ENCODE peak calls at places on chromosomes 12 and 14, in six cellular contexts. One of them, this sample, is unnamed.
A peak's percentile ranks its signal among the peaks of the same experiment; 100 is the strongest.

GRCh38 chr12:14403711-14404164 is 38.3 kb downstream of the ATF7IP start:
- DNase-seq in RWPE2: no peak
- DNase-seq in GM23248: peak; percentile 77
- DNase-seq in mesendoderm: no peak
- DNase-seq in NT2/D1: no peak
- DNase-seq in upper lobe of right lung: no peak
- DNase-seq in this sample: no peak

GRCh38 chr12:111429760-111430417 is 24.2 kb downstream of the SH2B3 start:
- DNase-seq in RWPE2: no peak
- DNase-seq in NT2/D1: no peak
- DNase-seq in upper lobe of right lung: no peak
- DNase-seq in mesendoderm: no peak
- DNase-seq in GM23248: no peak
- DNase-seq in this sample: peak; percentile 75

GRCh38 chr14:51581017-51581881 is 70.5 kb upstream of the FRMD6 start:
- DNase-seq in mesendoderm: no peak
- DNase-seq in NT2/D1: no peak
- DNase-seq in upper lobe of right lung: no peak
- DNase-seq in GM23248: peak; percentile 90
- DNase-seq in RWPE2: no peak
- DNase-seq in this sample: no peak

GRCh38 chr12:13882176-13882575 is 99.2 kb downstream of the GRIN2B start:
- DNase-seq in RWPE2: no peak
- DNase-seq in GM23248: no peak
- DNase-seq in NT2/D1: no peak
- DNase-seq in upper lobe of right lung: no peak
- DNase-seq in mesendoderm: no peak
- DNase-seq in this sample: no peak

GRCh38 chr14:58884442-58884841 is 246.7 kb downstream of the DACT1 start:
- DNase-seq in GM23248: no peak
- DNase-seq in RWPE2: no peak
- DNase-seq in mesendoderm: no peak
- DNase-seq in upper lobe of right lung: no peak
- DNase-seq in NT2/D1: no peak
- DNase-seq in this sample: no peak

GRCh38 chr14:84425968-84426367 is 1104.0 kb upstream of the FLRT2 start:
- DNase-seq in RWPE2: no peak
- DNase-seq in upper lobe of right lung: no peak
- DNase-seq in GM23248: no peak
- DNase-seq in NT2/D1: no peak
- DNase-seq in mesendoderm: no peak
- DNase-seq in this sample: no peak

GRCh38 chr14:99756796-99757195 is 36.4 kb upstream of the EML1 start:
- DNase-seq in NT2/D1: no peak
- DNase-seq in RWPE2: peak; percentile 63
- DNase-seq in GM23248: peak; percentile 26
- DNase-seq in mesendoderm: no peak
- DNase-seq in upper lobe of right lung: peak; percentile 49
- DNase-seq in this sample: no peak

GRCh38 chr12:89663577-89664357 is 44.9 kb downstream of the ATP2B1 start:
- DNase-seq in upper lobe of right lung: no peak
- DNase-seq in RWPE2: no peak
- DNase-seq in mesendoderm: no peak
- DNase-seq in NT2/D1: no peak
- DNase-seq in GM23248: peak; percentile 67
- DNase-seq in this sample: no peak

GRCh38 chr14:39265741-39266588 is 32.2 kb downstream of the MIA2 start:
- DNase-seq in mesendoderm: no peak
- DNase-seq in NT2/D1: no peak
- DNase-seq in GM23248: peak; percentile 67
- DNase-seq in upper lobe of right lung: no peak
- DNase-seq in RWPE2: no peak
- DNase-seq in this sample: peak; percentile 1

GRCh38 chr12:84497819-84498218 is 414.8 kb downstream of the SLC6A15 start:
- DNase-seq in GM23248: peak; percentile 9
- DNase-seq in mesendoderm: peak; percentile 33
- DNase-seq in NT2/D1: peak; percentile 13
- DNase-seq in upper lobe of right lung: no peak
- DNase-seq in RWPE2: no peak
- DNase-seq in this sample: no peak

DNA sequence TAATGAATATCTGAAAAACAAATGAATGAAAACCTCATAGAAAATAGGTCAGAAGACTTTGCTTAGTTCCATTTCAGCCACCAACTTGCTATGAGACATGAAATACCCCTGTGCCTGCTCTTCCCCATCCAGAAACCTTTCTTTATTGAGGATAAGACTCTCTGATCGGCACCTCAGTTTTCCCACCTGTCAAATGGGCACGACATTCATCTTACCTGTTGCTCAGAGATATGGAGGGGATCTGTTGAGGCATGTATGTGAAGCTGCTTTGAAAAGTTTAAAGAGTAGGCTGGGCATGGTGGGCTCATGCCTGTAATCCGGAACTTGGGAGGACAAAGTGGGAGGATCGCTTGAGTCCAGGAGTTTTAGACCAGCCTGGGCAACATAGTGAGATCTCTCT is 41.8 kb downstream of the MAP1LC3B2 start:
- DNase-seq in NT2/D1: no peak
- DNase-seq in GM23248: no peak
- DNase-seq in mesendoderm: no peak
- DNase-seq in upper lobe of right lung: no peak
- DNase-seq in RWPE2: no peak
- DNase-seq in this sample: no peak
- H3K4me1 ChIP-seq in NT2/D1: peaks cover 10% of the 10 kb centered on the region
- H3K4me1 ChIP-seq in GM23248: peaks cover 45% of the 10 kb centered on the region
- H3K4me1 ChIP-seq in mesendoderm: peaks cover 19% of the 10 kb centered on the region
- H3K4me1 ChIP-seq in upper lobe of right lung: peaks cover 5% of the 10 kb centered on the region
- H3K4me1 ChIP-seq in RWPE2: no peaks in the 10 kb centered on the region
- H3K4me1 ChIP-seq in this sample: no peaks in the 10 kb centered on the region

DNA sequence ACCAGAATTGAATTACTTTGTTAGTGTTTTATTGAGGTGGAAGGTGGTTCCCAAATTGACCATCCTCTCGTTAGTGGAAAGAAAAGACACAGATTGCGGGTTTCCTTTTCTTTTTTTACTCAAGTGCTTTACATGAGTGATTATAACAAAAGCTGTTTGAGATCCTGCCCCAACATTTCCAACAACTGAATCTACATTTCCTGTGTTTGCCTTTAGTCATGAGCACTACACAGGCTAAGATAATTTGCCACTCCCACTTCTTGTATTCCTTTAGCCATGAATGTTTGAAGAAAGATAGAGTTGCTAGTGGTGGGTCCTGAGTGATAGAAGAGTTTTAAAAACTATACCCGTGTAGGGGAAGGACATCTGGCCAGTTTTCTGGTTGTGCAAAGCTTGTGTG is 16.0 kb downstream of the RERGL start:
- DNase-seq in GM23248: no peak
- DNase-seq in NT2/D1: no peak
- DNase-seq in mesendoderm: no peak
- DNase-seq in RWPE2: no peak
- DNase-seq in upper lobe of right lung: no peak
- DNase-seq in this sample: no peak
- H3K4me1 ChIP-seq in GM23248: no peaks in the 10 kb centered on the region
- H3K4me1 ChIP-seq in NT2/D1: no peaks in the 10 kb centered on the region
- H3K4me1 ChIP-seq in mesendoderm: no peaks in the 10 kb centered on the region
- H3K4me1 ChIP-seq in RWPE2: no peaks in the 10 kb centered on the region
- H3K4me1 ChIP-seq in upper lobe of right lung: no peaks in the 10 kb centered on the region
- H3K4me1 ChIP-seq in this sample: no peaks in the 10 kb centered on the region

GRCh38 chr14:103401223-103402214 is 16.3 kb downstream of the MARK3 start:
- DNase-seq in mesendoderm: peak; percentile 64
- DNase-seq in RWPE2: no peak
- DNase-seq in upper lobe of right lung: no peak
- DNase-seq in GM23248: peak; percentile 91
- DNase-seq in NT2/D1: no peak
- DNase-seq in this sample: no peak

GRCh38 chr14:103402700-103403099 is 17.5 kb downstream of the MARK3 start:
- DNase-seq in NT2/D1: no peak
- DNase-seq in upper lobe of right lung: no peak
- DNase-seq in RWPE2: no peak
- DNase-seq in mesendoderm: peak; percentile 85
- DNase-seq in GM23248: peak; percentile 57
- DNase-seq in this sample: no peak

GRCh38 chr14:103404920-103405319 is 19.7 kb downstream of the MARK3 start:
- DNase-seq in RWPE2: no peak
- DNase-seq in NT2/D1: no peak
- DNase-seq in mesendoderm: no peak
- DNase-seq in upper lobe of right lung: no peak
- DNase-seq in GM23248: no peak
- DNase-seq in this sample: no peak

GRCh38 chr14:103400537-103400936 is 15.3 kb downstream of the MARK3 start:
- DNase-seq in upper lobe of right lung: no peak
- DNase-seq in NT2/D1: no peak
- DNase-seq in mesendoderm: no peak
- DNase-seq in GM23248: no peak
- DNase-seq in RWPE2: no peak
- DNase-seq in this sample: no peak

DNA sequence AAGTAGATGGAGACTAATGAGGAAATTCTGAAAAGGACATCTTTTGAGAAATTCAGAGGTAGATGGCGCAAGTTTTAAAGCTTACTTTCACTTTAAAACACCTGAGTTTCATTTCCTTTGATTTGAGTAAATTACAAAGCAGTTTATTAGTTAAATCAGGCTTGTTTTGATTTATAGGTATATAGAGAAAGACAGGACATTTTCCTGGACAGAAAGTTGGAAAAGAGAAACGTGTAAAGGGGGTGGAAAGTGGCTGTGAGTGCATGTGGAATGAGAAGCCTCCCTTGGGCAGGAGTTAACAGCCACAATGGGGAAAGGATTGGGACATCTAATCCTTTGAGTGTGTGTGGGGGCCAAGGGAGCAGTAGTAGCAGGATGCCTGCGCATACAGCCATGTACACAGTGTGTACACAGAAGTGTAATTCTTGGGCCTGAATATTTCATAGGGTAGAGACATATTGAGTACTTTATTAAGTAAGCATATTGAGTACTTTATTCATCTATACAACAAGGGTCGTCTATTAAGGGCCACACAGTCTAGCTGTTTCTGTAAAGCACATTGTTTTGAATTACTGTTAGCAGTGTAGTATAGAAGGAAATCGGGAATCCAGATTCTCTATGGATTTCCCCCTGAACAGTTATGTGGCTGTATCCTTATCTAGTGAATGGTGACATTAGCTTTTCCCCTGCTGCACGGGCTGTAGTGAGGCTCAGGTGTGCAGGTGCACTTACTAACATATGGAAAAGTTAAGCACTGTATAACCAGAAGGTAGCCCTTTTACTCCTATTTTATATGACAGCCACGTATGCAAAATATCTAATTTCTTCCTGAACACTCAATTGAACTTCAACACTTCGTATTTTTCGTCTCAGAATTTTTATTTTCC is 19.1 kb downstream of the MARK3 start:
- DNase-seq in RWPE2: no peak
- DNase-seq in NT2/D1: no peak
- DNase-seq in GM23248: peak; percentile 65
- DNase-seq in upper lobe of right lung: no peak
- DNase-seq in mesendoderm: no peak
- DNase-seq in this sample: no peak
- H3K4me1 ChIP-seq in RWPE2: peaks cover 34% of the 10 kb centered on the region
- H3K4me1 ChIP-seq in NT2/D1: no peaks in the 10 kb centered on the region
- H3K4me1 ChIP-seq in GM23248: peaks cover 48% of the 10 kb centered on the region
- H3K4me1 ChIP-seq in upper lobe of right lung: peaks cover 86% of the 10 kb centered on the region
- H3K4me1 ChIP-seq in mesendoderm: peaks cover 7% of the 10 kb centered on the region
- H3K4me1 ChIP-seq in this sample: peaks cover 13% of the 10 kb centered on the region

GRCh38 chr12:3216097-3216496 is 138.9 kb downstream of the TSPAN9 start:
- DNase-seq in mesendoderm: no peak
- DNase-seq in RWPE2: no peak
- DNase-seq in upper lobe of right lung: no peak
- DNase-seq in NT2/D1: no peak
- DNase-seq in GM23248: no peak
- DNase-seq in this sample: no peak
- H3K4me1 ChIP-seq in mesendoderm: peaks cover 4% of the 10 kb centered on the region
- H3K4me1 ChIP-seq in RWPE2: peaks cover 28% of the 10 kb centered on the region
- H3K4me1 ChIP-seq in upper lobe of right lung: peaks cover 25% of the 10 kb centered on the region
- H3K4me1 ChIP-seq in NT2/D1: peaks cover 39% of the 10 kb centered on the region
- H3K4me1 ChIP-seq in GM23248: peaks cover 23% of the 10 kb centered on the region
- H3K4me1 ChIP-seq in this sample: no peaks in the 10 kb centered on the region

GRCh38 chr14:68519788-68520187 is 273.1 kb downstream of the ZFP36L1 start:
- DNase-seq in upper lobe of right lung: no peak
- DNase-seq in GM23248: no peak
- DNase-seq in mesendoderm: no peak
- DNase-seq in RWPE2: no peak
- DNase-seq in NT2/D1: no peak
- DNase-seq in this sample: no peak

GRCh38 chr14:68521557-68521901 is 271.3 kb downstream of the ZFP36L1 start:
- DNase-seq in GM23248: no peak
- DNase-seq in NT2/D1: no peak
- DNase-seq in upper lobe of right lung: no peak
- DNase-seq in mesendoderm: no peak
- DNase-seq in RWPE2: no peak
- DNase-seq in this sample: no peak

GRCh38 chr14:68521952-68522509 is 270.8 kb downstream of the ZFP36L1 start:
- DNase-seq in mesendoderm: no peak
- DNase-seq in upper lobe of right lung: no peak
- DNase-seq in RWPE2: no peak
- DNase-seq in GM23248: no peak
- DNase-seq in NT2/D1: no peak
- DNase-seq in this sample: no peak

GRCh38 chr14:68518910-68519686 is 273.8 kb downstream of the ZFP36L1 start:
- DNase-seq in RWPE2: no peak
- DNase-seq in NT2/D1: no peak
- DNase-seq in mesendoderm: no peak
- DNase-seq in upper lobe of right lung: no peak
- DNase-seq in GM23248: peak; percentile 37
- DNase-seq in this sample: no peak

DNA sequence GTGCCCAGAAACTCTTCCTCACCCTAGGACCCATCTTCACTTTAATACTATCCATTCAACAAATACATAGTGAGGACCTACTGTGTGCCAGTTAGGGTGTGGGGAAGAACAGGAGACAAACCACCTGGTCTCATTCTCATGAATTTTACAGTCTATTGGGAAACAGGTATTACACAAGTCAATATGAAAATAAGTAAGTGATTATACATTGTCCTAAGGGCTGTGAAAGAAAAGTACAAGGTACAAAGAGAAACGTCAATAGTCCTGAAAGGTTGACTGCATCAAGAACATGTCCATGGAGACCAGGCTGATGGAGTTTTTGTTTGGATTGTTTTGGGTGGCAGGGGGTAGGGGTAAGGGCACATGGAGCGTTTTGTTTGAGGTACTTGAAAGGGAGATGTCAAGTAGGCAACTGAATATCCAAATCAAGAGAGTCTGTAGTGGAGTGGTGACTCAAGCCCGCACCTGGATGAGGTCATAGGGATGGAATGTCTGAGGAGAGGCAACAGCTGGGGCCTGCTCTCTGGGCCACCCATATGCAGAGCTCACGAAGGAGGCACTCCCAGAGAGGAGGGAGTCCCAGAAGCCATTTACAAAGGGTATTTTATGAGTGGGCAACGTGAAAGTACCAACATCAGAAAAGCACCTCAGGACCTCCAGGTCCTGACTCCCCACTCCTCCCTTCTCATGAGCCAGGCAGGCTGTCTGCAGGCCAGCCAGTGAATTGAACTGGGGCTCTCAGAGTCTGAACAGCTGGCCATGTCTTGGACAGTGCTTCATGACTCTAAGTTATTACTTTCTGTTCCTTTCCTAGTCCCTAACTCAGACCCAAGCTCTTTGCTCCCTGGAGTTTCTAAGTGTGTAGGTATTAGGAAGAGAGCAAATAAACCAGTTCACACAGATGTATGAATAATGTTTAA is 272.0 kb downstream of the ZFP36L1 start:
- DNase-seq in mesendoderm: peak; percentile 93
- DNase-seq in upper lobe of right lung: no peak
- DNase-seq in RWPE2: peak; percentile 94
- DNase-seq in GM23248: no peak
- DNase-seq in NT2/D1: peak; percentile 40
- DNase-seq in this sample: no peak
- H3K4me1 ChIP-seq in mesendoderm: peaks cover 1% of the 10 kb centered on the region
- H3K4me1 ChIP-seq in upper lobe of right lung: peaks cover 30% of the 10 kb centered on the region
- H3K4me1 ChIP-seq in RWPE2: peaks cover 25% of the 10 kb centered on the region
- H3K4me1 ChIP-seq in GM23248: peaks cover 36% of the 10 kb centered on the region
- H3K4me1 ChIP-seq in NT2/D1: peaks cover 5% of the 10 kb centered on the region
- H3K4me1 ChIP-seq in this sample: no peaks in the 10 kb centered on the region

GRCh38 chr14:50001146-50001998 is 108.5 kb downstream of the ARF6 start:
- DNase-seq in NT2/D1: no peak
- DNase-seq in GM23248: peak; percentile 99
- DNase-seq in RWPE2: peak; percentile 88
- DNase-seq in upper lobe of right lung: peak; percentile 75
- DNase-seq in mesendoderm: peak; percentile 77
- DNase-seq in this sample: peak; percentile 72
- H3K4me1 ChIP-seq in NT2/D1: peaks cover 9% of the 10 kb centered on the region
- H3K4me1 ChIP-seq in GM23248: peaks cover 60% of the 10 kb centered on the region
- H3K4me1 ChIP-seq in RWPE2: peaks cover 48% of the 10 kb centered on the region
- H3K4me1 ChIP-seq in upper lobe of right lung: peaks cover 45% of the 10 kb centered on the region
- H3K4me1 ChIP-seq in mesendoderm: peaks cover 27% of the 10 kb centered on the region
- H3K4me1 ChIP-seq in this sample: peaks cover 52% of the 10 kb centered on the region